ENCODE peak calls at places on chromosome 12, in nine cellular contexts. B, F, Q, A, T, Z, S, E and O are unnamed samples.
A peak's percentile ranks its signal among the peaks of the same experiment; 100 is the strongest.

GRCh38 chr12:131950182-131950913 is 606 bp downstream of the EP400 start:
- DNase-seq in B (peak; percentile 46), F (no peak), Q (no peak), A (no peak), T (peak; percentile 41), Z (no peak), S (peak; percentile 39), E (peak; percentile 50), O (no peak)

GRCh38 chr12:111066744-111067437 is 146.5 kb upstream of the MYL2 start:
- DNase-seq in B (no peak), F (no peak), Q (no peak), A (peak; percentile 30), T (no peak), Z (peak; percentile 33), S (peak; percentile 55), E (no peak), O (peak; percentile 13)

GRCh38 chr12:111446044-111446581 is 40.4 kb downstream of the SH2B3 start:
- DNase-seq in B (peak; percentile 58), F (peak; percentile 36), Q (no peak), A (peak; percentile 33), T (peak; percentile 78), Z (no peak), S (no peak), E (peak; percentile 14), O (no peak)

GRCh38 chr12:23525450-23526072 is 423.9 kb downstream of the SOX5 start:
- DNase-seq in B (no peak), F (no peak), Q (no peak), A (no peak), T (no peak), Z (no peak), S (no peak), E (no peak), O (no peak)

GRCh38 chr12:45670339-45671065 is 59.0 kb upstream of the ARID2 start:
- DNase-seq in B (no peak), F (no peak), Q (no peak), A (peak; percentile 47), T (no peak), Z (no peak), S (no peak), E (no peak), O (no peak)

GRCh38 chr12:118874698-118875548 is 106.4 kb upstream of the SRRM4 start:
- DNase-seq in B (no peak), F (no peak), Q (no peak), A (no peak), T (peak; percentile 5), Z (no peak), S (no peak), E (no peak), O (no peak)

GRCh38 chr12:26214121-26214520 is 18.7 kb downstream of the SSPN start:
- DNase-seq in B (no peak), F (no peak), Q (no peak), A (no peak), T (no peak), Z (no peak), S (no peak), E (no peak), O (no peak)

GRCh38 chr12:72207756-72208155 is 64.4 kb upstream of the TRHDE start:
- DNase-seq in B (no peak), F (no peak), Q (no peak), A (no peak), T (no peak), Z (no peak), S (no peak), E (no peak), O (no peak)

GRCh38 chr12:46133751-46134150 is 135.1 kb downstream of the SLC38A1 start:
- DNase-seq in B (no peak), F (no peak), Q (no peak), A (peak; percentile 14), T (no peak), Z (no peak), S (no peak), E (no peak), O (no peak)

GRCh38 chr12:31226639-31227038 is 99.3 kb downstream of the SINHCAF start:
- DNase-seq in B (no peak), F (no peak), Q (no peak), A (no peak), T (no peak), Z (no peak), S (no peak), E (no peak), O (no peak)

GRCh38 chr12:32535260-32535999 is 136.1 kb downstream of the FGD4 start:
- DNase-seq in B (peak; percentile 86), F (peak; percentile 45), Q (no peak), A (peak; percentile 76), T (peak; percentile 9), Z (peak; percentile 38), S (peak; percentile 51), E (no peak), O (no peak)

GRCh38 chr12:124520258-124520657 is 47.2 kb downstream of the NCOR2 start:
- DNase-seq in B (peak; percentile 81), F (no peak), Q (no peak), A (no peak), T (no peak), Z (peak; percentile 67), S (no peak), E (no peak), O (no peak)

GRCh38 chr12:75783093-75783877 is 248.3 kb downstream of the PHLDA1 start:
- DNase-seq in B (no peak), F (no peak), Q (no peak), A (no peak), T (no peak), Z (no peak), S (no peak), E (no peak), O (no peak)

GRCh38 chr12:46675736-46676135 is 150.1 kb downstream of the SLC38A4 start:
- DNase-seq in B (peak; percentile 33), F (peak; percentile 9), Q (no peak), A (peak; percentile 22), T (peak; percentile 7), Z (no peak), S (peak; percentile 27), E (no peak), O (peak; percentile 19)

GRCh38 chr12:49868952-49869815 is 26.3 kb upstream of the BCDIN3D start:
- DNase-seq in B (peak; percentile 45), F (peak; percentile 42), Q (no peak), A (peak; percentile 98), T (no peak), Z (peak; percentile 64), S (peak; percentile 55), E (no peak), O (no peak)

GRCh38 chr12:112961074-112961473 is 17.2 kb upstream of the OAS2 start:
- DNase-seq in B (no peak), F (no peak), Q (no peak), A (no peak), T (no peak), Z (no peak), S (no peak), E (no peak), O (no peak)

GRCh38 chr12:55955800-55956508 is 9.9 kb downstream of the PMEL start:
- DNase-seq in B (no peak), F (peak; percentile 55), Q (peak; percentile 24), A (no peak), T (peak; percentile 33), Z (no peak), S (no peak), E (peak; percentile 52), O (no peak)

GRCh38 chr12:9367201-9367600 is 159.0 kb upstream of the PZP start:
- DNase-seq in B (no peak), F (no peak), Q (no peak), A (no peak), T (no peak), Z (no peak), S (no peak), E (no peak), O (no peak)

GRCh38 chr12:30694971-30695326 is 720 bp downstream of the IPO8 start:
- DNase-seq in B (peak; percentile 64), F (peak; percentile 11), Q (no peak), A (peak; percentile 30), T (peak; percentile 50), Z (peak; percentile 18), S (peak; percentile 45), E (peak; percentile 27), O (peak; percentile 53)

GRCh38 chr12:32454075-32454474 is 54.7 kb downstream of the FGD4 start:
- DNase-seq in B (no peak), F (peak; percentile 63), Q (no peak), A (peak; percentile 39), T (no peak), Z (no peak), S (no peak), E (no peak), O (peak; percentile 30)

GRCh38 chr12:13234045-13234641 is 37.6 kb downstream of the EMP1 start:
- DNase-seq in B (no peak), F (peak; percentile 16), Q (no peak), A (peak; percentile 62), T (peak; percentile 67), Z (peak; percentile 26), S (peak; percentile 55), E (peak; percentile 38), O (peak; percentile 56)